ENCODE peak calls at places on chromosome 1, in six cellular contexts. L is SK-N-SH, X is HCT116, E is H1, Y is K562, H is HepG2. R is an unnamed sample.

GRCh38 chr1:2201062-2201461 is 6.5 kb upstream of the FAAP20 start:
- DNase-seq in Y (no peak), X (no peak), H (no peak), L (no peak), E (no peak), R (no peak)

GRCh38 chr1:16387201-16388185 is 20.5 kb downstream of the SZRD1 start:
- DNase-seq in L (no peak), E (no peak), Y (no peak), H (no peak), X (no peak), R (no peak)

GRCh38 chr1:60470231-60470630 is 396.7 kb upstream of the C1orf87 start:
- DNase-seq in H (no peak), L (no peak), Y (no peak), X (no peak), E (no peak), R (no peak)

GRCh38 chr1:3003039-3003940 is 18.0 kb upstream of the ACTRT2 start:
- DNase-seq in Y (no peak), L (no peak), E (no peak), X (no peak), H (no peak), R (no peak)

GRCh38 chr1:99672500-99673213 is 26.7 kb downstream of the PALMD start:
- DNase-seq in H (no peak), X (no peak), Y (no peak), L (no peak), E (no peak), R (no peak)

GRCh38 chr1:206578115-206578935 is 33.9 kb downstream of the EIF2D start:
- DNase-seq in Y (no peak), H (no peak), X (no peak), E (no peak), L (no peak), R (no peak)

GRCh38 chr1:246827396-246827795 is 103.2 kb downstream of the SCCPDH start:
- DNase-seq in H (peak; percentile 46), L (no peak), E (no peak), X (no peak), Y (no peak), R (no peak)

GRCh38 chr1:26110731-26111529 is 694 bp upstream of the PDIK1L start:
- DNase-seq in H (peak; percentile 48), Y (peak; percentile 90), E (peak; percentile 83), L (peak; percentile 93), X (peak; percentile 48), R (peak; percentile 82)

GRCh38 chr1:6260961-6261614 is at the start of gene GPR153:
- DNase-seq in H (no peak), Y (peak; percentile 82), E (peak; percentile 73), X (no peak), L (peak; percentile 90), R (peak; percentile 39)

GRCh38 chr1:51736702-51737101 is 119.8 kb downstream of the OSBPL9 start:
- DNase-seq in E (no peak), L (no peak), H (no peak), X (peak; percentile 16), Y (peak; percentile 92), R (no peak)

GRCh38 chr1:85583355-85584263 is 3.0 kb downstream of the CCN1 start:
- DNase-seq in H (no peak), L (no peak), X (no peak), Y (no peak), E (peak; percentile 20), R (no peak)

GRCh38 chr1:85584264-85584781 is 3.8 kb downstream of the CCN1 start:
- DNase-seq in L (no peak), X (no peak), H (peak; percentile 63), Y (no peak), E (peak; percentile 42), R (peak; percentile 53)

GRCh38 chr1:85581138-85581801 is 709 bp downstream of the CCN1 start:
- DNase-seq in L (peak; percentile 75), H (peak; percentile 69), Y (peak; percentile 86), X (no peak), E (peak; percentile 82), R (peak; percentile 84)

GRCh38 chr1:85581802-85582686 is 1.5 kb downstream of the CCN1 start:
- DNase-seq in H (peak; percentile 49), L (peak; percentile 48), E (peak; percentile 59), Y (no peak), X (no peak), R (peak; percentile 82)

DNA sequence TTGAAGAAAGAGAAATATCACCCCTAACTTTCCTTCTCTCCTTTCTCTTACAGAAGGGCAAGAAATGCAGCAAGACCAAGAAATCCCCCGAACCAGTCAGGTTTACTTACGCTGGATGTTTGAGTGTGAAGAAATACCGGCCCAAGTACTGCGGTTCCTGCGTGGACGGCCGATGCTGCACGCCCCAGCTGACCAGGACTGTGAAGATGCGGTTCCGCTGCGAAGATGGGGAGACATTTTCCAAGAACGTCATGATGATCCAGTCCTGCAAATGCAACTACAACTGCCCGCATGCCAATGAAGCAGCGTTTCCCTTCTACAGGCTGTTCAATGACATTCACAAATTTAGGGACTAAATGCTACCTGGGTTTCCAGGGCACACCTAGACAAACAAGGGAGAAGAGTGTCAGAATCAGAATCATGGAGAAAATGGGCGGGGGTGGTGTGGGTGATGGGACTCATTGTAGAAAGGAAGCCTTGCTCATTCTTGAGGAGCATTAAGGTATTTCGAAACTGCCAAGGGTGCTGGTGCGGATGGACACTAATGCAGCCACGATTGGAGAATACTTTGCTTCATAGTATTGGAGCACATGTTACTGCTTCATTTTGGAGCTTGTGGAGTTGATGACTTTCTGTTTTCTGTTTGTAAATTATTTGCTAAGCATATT is 2.3 kb downstream of the CCN1 start:
- DNase-seq in E (peak; percentile 51), H (no peak), X (no peak), Y (no peak), L (no peak), R (peak; percentile 10)
- TF ChIP-seq JUND in E (no peak), H (no peak), X (no peak), Y (no peak), L (no peak), R (no peak)

GRCh38 chr1:237873487-237873927 is 17.2 kb downstream of the ZP4 start:
- DNase-seq in Y (no peak), E (peak; percentile 46), H (no peak), X (no peak), L (no peak), R (no peak)
- TF ChIP-seq JUND in Y (no peak), E (peak; percentile 66), H (no peak), X (no peak), L (peak; percentile 87), R (no peak)

GRCh38 chr1:39681294-39681693 is 9.4 kb upstream of the NT5C1A start:
- DNase-seq in E (no peak), L (no peak), Y (no peak), H (no peak), X (no peak), R (no peak)

GRCh38 chr1:39681999-39682398 is 9.2 kb downstream of the HPCAL4 start:
- DNase-seq in E (no peak), Y (no peak), H (no peak), X (no peak), L (no peak), R (no peak)

GRCh38 chr1:39677645-39678044 is 5.7 kb upstream of the NT5C1A start:
- DNase-seq in L (no peak), Y (peak; percentile 42), X (no peak), E (no peak), H (no peak), R (no peak)

GRCh38 chr1:39680751-39681150 is 8.8 kb upstream of the NT5C1A start:
- DNase-seq in H (no peak), E (no peak), L (no peak), X (no peak), Y (no peak), R (no peak)

GRCh38 chr1:39679821-39680220 is 7.9 kb upstream of the NT5C1A start:
- DNase-seq in E (no peak), L (no peak), H (no peak), X (no peak), Y (no peak), R (no peak)
- TF ChIP-seq JUND in E (no peak), L (no peak), H (no peak), X (no peak), Y (no peak), R (no peak)

GRCh38 chr1:147245129-147245528 is 2.6 kb downstream of the CHD1L start:
- DNase-seq in Y (peak; percentile 72), E (no peak), H (no peak), X (no peak), L (no peak), R (no peak)
- TF ChIP-seq JUND in Y (no peak), E (no peak), H (no peak), X (no peak), L (no peak), R (no peak)

DNA sequence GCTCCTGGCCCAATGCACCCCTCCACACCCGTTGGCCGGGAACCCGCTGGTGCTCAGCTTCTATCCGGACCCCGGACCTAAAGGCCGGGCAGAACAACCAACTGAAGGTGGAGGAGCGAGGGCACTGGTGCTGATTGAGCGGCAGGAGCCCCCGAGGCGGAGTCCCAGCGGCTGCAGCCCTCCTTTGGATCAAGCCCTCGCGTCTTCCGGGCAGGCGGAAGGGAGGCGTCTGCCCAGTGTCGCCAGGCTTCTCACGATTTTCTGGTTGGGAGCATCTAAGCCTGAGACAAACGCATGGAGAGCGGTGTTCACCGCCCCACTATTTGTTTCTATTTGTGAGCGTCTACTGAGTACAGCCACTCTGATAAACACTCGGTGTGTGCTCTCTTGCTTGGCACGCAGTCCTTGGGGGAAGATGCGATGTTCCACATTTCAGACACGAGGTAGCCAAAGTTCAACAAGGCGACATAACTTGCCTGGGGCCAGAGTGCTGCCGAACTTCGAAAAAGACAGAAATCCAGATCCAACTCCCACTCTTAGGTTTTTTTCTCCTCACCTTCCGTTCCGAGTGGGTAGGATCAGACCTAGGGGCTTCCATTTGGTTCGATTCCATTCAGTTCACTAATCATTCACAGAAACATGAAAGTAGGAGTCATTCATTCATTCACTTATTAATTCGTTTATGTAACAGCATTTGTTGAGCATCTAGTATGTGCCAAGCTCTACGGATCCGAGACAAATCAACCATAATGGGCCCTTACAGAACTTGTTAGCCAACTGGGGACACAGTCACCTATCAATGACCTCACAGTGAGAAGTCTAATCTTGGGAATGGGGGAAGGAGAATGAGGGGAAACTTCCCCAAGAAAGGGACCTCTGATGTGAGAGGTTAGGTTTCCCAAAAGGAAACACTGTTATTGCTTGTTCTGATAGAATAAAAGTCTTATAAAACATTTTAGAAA is 4.9 kb upstream of the DMRTA2 start:
- DNase-seq in Y (no peak), X (no peak), H (no peak), L (peak; percentile 56), E (peak; percentile 73), R (no peak)
- TF ChIP-seq JUND in Y (no peak), X (no peak), H (no peak), L (no peak), E (no peak), R (no peak)

DNA sequence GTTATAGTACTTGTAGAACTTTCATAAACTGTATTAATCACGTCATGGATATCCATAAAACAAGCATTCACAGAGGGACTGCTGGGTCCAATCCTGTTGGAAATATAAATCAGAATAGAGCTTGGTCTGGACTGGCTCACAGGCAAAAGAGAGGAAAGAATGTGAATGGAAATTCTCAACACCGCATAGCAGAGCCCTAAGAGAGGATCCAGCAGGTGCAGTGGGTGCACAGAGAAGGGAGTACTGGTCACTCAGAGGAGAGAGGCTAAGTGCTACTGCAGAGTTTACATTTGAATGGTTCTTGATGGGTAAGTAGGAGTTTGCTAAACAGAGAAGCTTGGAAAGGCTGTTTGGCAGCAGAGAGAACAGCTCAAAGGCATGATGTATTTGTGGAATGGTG is 231.7 kb downstream of the PAPPA2 start:
- DNase-seq in E (no peak), H (no peak), Y (no peak), L (no peak), X (no peak), R (no peak)
- TF ChIP-seq JUND in E (no peak), H (no peak), Y (no peak), L (no peak), X (no peak), R (no peak)

GRCh38 chr1:226825037-226825745 is 45.2 kb upstream of the PSEN2 start:
- DNase-seq in X (no peak), E (no peak), H (no peak), L (no peak), Y (no peak), R (no peak)
- TF ChIP-seq JUND in X (no peak), E (no peak), H (no peak), L (no peak), Y (no peak), R (no peak)